ENCODE peak calls at places on chromosomes 12 and 14, in five cellular contexts. B is IMR-90, C is neuronal stem cell, K is H9, L is H1. D is an unnamed sample.

GRCh38 chr12:18476866-18477265 is 215.5 kb downstream of the PIK3C2G start:
- DNase-seq in K (no peak), C (no peak), B (no peak), L (no peak), D (no peak)

GRCh38 chr14:85254718-85255117 is 275.2 kb upstream of the FLRT2 start:
- DNase-seq in C (no peak), L (no peak), K (no peak), B (no peak), D (no peak)

GRCh38 chr14:74582910-74583581 is 29.0 kb downstream of the LTBP2 start:
- DNase-seq in K (no peak), B (peak), L (no peak), C (no peak), D (peak)

GRCh38 chr12:69732088-69732487 is 6.6 kb upstream of the RAB3IP start:
- DNase-seq in C (no peak), K (no peak), B (no peak), L (no peak), D (no peak)

GRCh38 chr14:71372411-71372838 is 465.2 kb downstream of the PCNX1 start:
- DNase-seq in L (no peak), C (no peak), B (peak), K (no peak), D (peak)

GRCh38 chr12:12081836-12082497 is 11.2 kb downstream of the BCL2L14 start:
- DNase-seq in B (peak), K (peak), L (no peak), C (peak), D (peak)

GRCh38 chr14:59398841-59399240 is 66.3 kb downstream of the GPR135 start:
- DNase-seq in K (no peak), C (no peak), L (no peak), B (no peak), D (no peak)

GRCh38 chr12:67651380-67651695 is 2.8 kb downstream of the DYRK2 start:
- DNase-seq in B (peak), L (no peak), K (no peak), C (no peak), D (peak)

GRCh38 chr12:64229240-64229639 is 7.1 kb upstream of the KICS2 start:
- DNase-seq in C (no peak), B (no peak), L (no peak), K (peak), D (no peak)

GRCh38 chr12:3071107-3071506 is 6.1 kb upstream of the TSPAN9 start:
- DNase-seq in L (no peak), C (no peak), K (peak), B (no peak), D (no peak)

GRCh38 chr14:95137804-95138167 is 19.5 kb downstream of the DICER1 start:
- DNase-seq in C (no peak), B (no peak), K (no peak), L (no peak), D (no peak)

GRCh38 chr12:44717612-44718011 is 158.5 kb downstream of the NELL2 start:
- DNase-seq in C (no peak), B (no peak), L (no peak), K (no peak), D (no peak)

GRCh38 chr12:27511723-27512045 is 12.3 kb upstream of the PPFIBP1 start:
- DNase-seq in L (no peak), B (no peak), C (no peak), K (no peak), D (no peak)
- H3K4me2 ChIP-seq in L (no peak), B (peak), C (no peak), K (no peak), D (no peak)

GRCh38 chr12:46531804-46532203 is 159.2 kb upstream of the SLC38A2 start:
- DNase-seq in L (no peak), K (no peak), B (no peak), C (no peak), D (no peak)
- H2BK15ac ChIP-seq in L (no peak), K (no peak), B (no peak), C (no peak), D (no peak)

GRCh38 chr14:99571303-99571986 is 32.6 kb downstream of the CCDC85C start:
- DNase-seq in B (no peak), K (no peak), C (no peak), L (no peak), D (no peak)
- H3K14ac ChIP-seq in B (no peak), K (peak), C (no peak), L (no peak), D (no peak)

GRCh38 chr14:24011051-24011450 is 22.3 kb downstream of the DHRS4L2 start:
- DNase-seq in L (no peak), B (no peak), C (no peak), K (no peak), D (no peak)

DNA sequence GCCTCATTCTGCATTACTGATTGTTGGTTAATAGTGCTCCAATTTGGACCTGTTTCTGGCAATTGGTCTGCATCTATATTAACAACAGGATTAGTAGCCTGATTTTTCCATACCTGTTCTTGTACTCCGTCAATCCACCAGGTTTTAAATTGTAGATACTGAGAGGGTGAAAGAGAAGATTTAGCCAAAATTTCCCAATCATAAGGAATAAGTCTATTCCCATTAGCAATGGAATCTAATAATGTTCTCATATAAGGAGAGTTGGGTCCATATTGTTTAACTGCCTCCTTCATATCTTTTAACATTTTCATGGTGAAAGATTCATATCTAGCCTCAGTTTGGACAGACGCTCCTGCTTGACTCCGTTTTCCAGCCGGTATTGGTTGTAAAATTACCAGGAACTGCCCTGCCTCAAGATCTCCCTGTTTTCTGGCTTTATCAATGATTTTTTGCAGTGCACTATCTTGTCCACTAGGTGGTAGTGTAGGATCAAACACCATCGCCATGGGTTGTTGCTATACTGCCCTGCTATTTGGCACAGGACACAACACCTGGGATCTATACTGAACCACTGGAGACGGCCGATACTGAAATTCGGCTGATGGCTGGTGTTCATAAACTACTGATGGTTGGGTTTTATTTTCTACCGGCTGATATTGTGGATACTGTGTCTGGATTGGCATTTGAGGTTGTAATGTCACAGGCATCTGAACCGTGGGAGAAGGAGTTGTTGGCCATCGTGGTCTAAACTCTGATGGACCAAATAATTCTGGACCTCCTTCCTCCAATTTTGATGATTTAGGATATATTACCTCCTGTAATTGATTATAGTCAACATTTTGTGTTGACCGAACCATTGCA is 25.2 kb downstream of the DHRS4L2 start:
- DNase-seq in L (no peak), B (peak), C (peak), K (peak), D (peak)
- H3K4me2 ChIP-seq in L (no peak), B (no peak), C (no peak), K (no peak), D (no peak)

GRCh38 chr12:106132175-106133135 is 6.3 kb downstream of the NUAK1 start:
- DNase-seq in C (no peak), L (no peak), K (no peak), B (no peak), D (no peak)
- H2BK15ac ChIP-seq in C (no peak), L (peak), K (no peak), B (peak), D (no peak)

GRCh38 chr14:76917158-76917596 is 91.0 kb downstream of the LRRC74A start:
- DNase-seq in K (peak), L (peak), C (peak), B (peak), D (peak)

GRCh38 chr14:76918176-76918750 is 92.1 kb downstream of the LRRC74A start:
- DNase-seq in B (peak), L (no peak), K (no peak), C (no peak), D (peak)

GRCh38 chr14:76918751-76919421 is 92.7 kb downstream of the LRRC74A start:
- DNase-seq in C (no peak), K (peak), B (peak), L (no peak), D (peak)

GRCh38 chr14:76919431-76919810 is 93.2 kb downstream of the LRRC74A start:
- DNase-seq in K (no peak), B (no peak), L (no peak), C (no peak), D (no peak)

DNA sequence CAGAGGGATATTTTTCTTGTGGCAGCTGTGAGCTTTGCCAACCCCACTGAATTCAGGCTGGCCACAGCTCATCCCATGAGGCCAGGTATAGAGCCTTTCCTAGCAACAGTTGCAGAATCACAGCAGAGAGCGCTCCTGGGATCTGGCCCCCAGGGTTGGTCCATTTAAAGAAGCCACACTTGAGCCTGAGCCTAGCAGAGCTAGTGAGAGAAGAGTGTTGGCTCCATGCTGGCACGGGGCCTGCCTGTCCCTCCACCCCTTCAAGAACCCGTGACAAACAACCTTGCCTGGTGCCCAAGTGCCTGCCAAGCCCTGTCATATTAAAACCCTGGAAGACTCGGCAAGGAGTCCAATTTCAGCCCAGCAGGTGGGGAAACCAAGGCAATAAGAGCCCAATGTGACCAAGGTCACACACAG is 91.6 kb downstream of the LRRC74A start:
- DNase-seq in B (no peak), L (no peak), C (no peak), K (no peak), D (no peak)
- H3K14ac ChIP-seq in B (peak), L (no peak), C (no peak), K (no peak), D (peak)